ENCODE peak calls at places on chromosomes 7 and 10, in five cellular contexts. F is body of pancreas, P is Panc1, X is AG04450, B is adrenal gland. A is an unnamed sample. For H3K9me3, the result is how much of the 10 kb centered on the place peaks cover.

GRCh38 chr7:102089175-102090098 is 197.2 kb upstream of the SH2B2 start:
- DNase-seq in F (no peak), X (no peak), B (peak), P (no peak), A (no peak)

GRCh38 chr7:84091318-84091717 is 103.3 kb downstream of the SEMA3A start:
- DNase-seq in P (no peak), X (no peak), F (no peak), B (no peak), A (no peak)

GRCh38 chr10:104049497-104050250 is 36.0 kb downstream of the COL17A1 start:
- DNase-seq in P (no peak), B (no peak), X (no peak), F (no peak), A (no peak)

GRCh38 chr10:10782603-10783002 is 235.1 kb upstream of the CELF2 start:
- DNase-seq in B (no peak), F (no peak), P (no peak), X (no peak), A (no peak)

GRCh38 chr7:74059681-74060588 is 23.7 kb upstream of the LIMK1 start:
- DNase-seq in F (peak), P (no peak), B (no peak), X (no peak), A (no peak)

GRCh38 chr10:14781763-14782162 is 7.1 kb upstream of the FAM107B start:
- DNase-seq in F (no peak), P (no peak), X (no peak), B (no peak), A (no peak)

GRCh38 chr10:44955408-44956070 is 4.1 kb upstream of the RASSF4 start:
- DNase-seq in B (no peak), P (no peak), X (no peak), F (no peak), A (no peak)

GRCh38 chr10:98150544-98150943 is 16.1 kb downstream of the R3HCC1L start:
- DNase-seq in X (peak), P (no peak), B (no peak), F (no peak), A (no peak)

GRCh38 chr7:42407828-42408227 is 170.8 kb upstream of the GLI3 start:
- DNase-seq in B (no peak), P (no peak), F (no peak), X (no peak), A (no peak)

GRCh38 chr7:44244282-44244681 is 43.5 kb downstream of the YKT6 start:
- DNase-seq in B (no peak), P (no peak), F (no peak), X (no peak), A (peak)

GRCh38 chr7:35799846-35800717 is 775 bp upstream of the SEPTIN7 start:
- DNase-seq in P (no peak), F (peak), B (peak), X (peak), A (peak)

GRCh38 chr10:71347587-71348395 is 28.7 kb downstream of the SLC29A3 start:
- DNase-seq in F (no peak), B (no peak), P (no peak), X (no peak), A (no peak)

GRCh38 chr7:156892086-156892800 is 740 bp downstream of the LMBR1 start:
- DNase-seq in P (no peak), B (peak), F (peak), X (no peak), A (peak)

GRCh38 chr10:126014309-126014708 is 117.9 kb downstream of the FANK1 start:
- DNase-seq in B (no peak), P (no peak), F (no peak), X (peak), A (no peak)

GRCh38 chr10:86282664-86283465 is 83.7 kb downstream of the GRID1 start:
- DNase-seq in P (no peak), X (no peak), F (no peak), B (peak), A (no peak)

GRCh38 chr10:79270471-79271246 is 76.6 kb upstream of the PPIF start:
- DNase-seq in P (no peak), F (peak), X (no peak), B (peak), A (peak)

GRCh38 chr7:101200504-101200861 is 353 bp downstream of the MOGAT3 start:
- DNase-seq in X (no peak), F (no peak), B (no peak), P (no peak), A (no peak)

GRCh38 chr7:2019693-2020511 is 212.8 kb downstream of the MAD1L1 start:
- DNase-seq in P (no peak), X (peak), F (peak), B (peak), A (peak)

GRCh38 chr7:93725954-93726353 is 151.4 kb upstream of the CALCR start:
- DNase-seq in X (no peak), P (no peak), B (no peak), F (no peak), A (no peak)

GRCh38 chr10:133143200-133143533 is 16.9 kb upstream of the KNDC1 start:
- DNase-seq in P (no peak), F (no peak), B (no peak), X (no peak), A (no peak)

GRCh38 chr10:16713290-16713689 is 103.9 kb downstream of the RSU1 start:
- DNase-seq in F (no peak), B (no peak), X (no peak), P (no peak), A (no peak)

GRCh38 chr10:36181421-36181820 is 539.3 kb upstream of the FZD8 start:
- DNase-seq in B (no peak), P (no peak), X (no peak), F (no peak), A (no peak)
- H3K4me3 ChIP-seq in B (no peak), P (no peak), X (no peak), F (no peak), A (no peak)

GRCh38 chr10:91621483-91622113 is 11.3 kb downstream of the PPP1R3C start:
- DNase-seq in P (no peak), X (no peak), B (no peak), F (peak), A (no peak)

GRCh38 chr10:91626936-91627335 is 5.9 kb downstream of the PPP1R3C start:
- DNase-seq in X (no peak), B (no peak), F (no peak), P (no peak), A (no peak)

GRCh38 chr10:91624633-91625032 is 8.2 kb downstream of the PPP1R3C start:
- DNase-seq in B (no peak), X (no peak), P (no peak), F (no peak), A (no peak)

GRCh38 chr10:91627344-91628102 is 5.3 kb downstream of the PPP1R3C start:
- DNase-seq in B (no peak), X (no peak), P (no peak), F (no peak), A (no peak)

DNA sequence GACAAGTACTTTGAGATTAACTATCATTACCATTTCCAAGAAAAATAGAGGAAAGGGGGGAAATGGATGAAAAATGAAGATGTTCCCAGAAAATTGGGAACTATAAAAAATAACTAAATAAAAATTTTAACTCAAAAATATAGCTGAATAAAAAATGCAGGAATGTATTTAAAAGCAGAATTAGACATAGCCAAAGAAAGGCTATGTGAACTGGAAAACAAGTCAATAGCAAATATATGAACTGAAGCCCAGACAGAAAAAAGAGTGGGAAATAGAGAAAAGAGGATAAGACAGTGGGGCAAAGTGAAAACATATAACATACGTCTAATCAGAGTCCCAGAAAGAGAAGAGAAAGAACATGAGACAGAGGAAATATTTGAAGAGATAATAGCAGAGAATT is 10.3 kb downstream of the PPP1R3C start:
- DNase-seq in B (no peak), X (no peak), P (no peak), F (no peak), A (no peak)
- TF ChIP-seq CTCF in B (no peak), X (no peak), P (no peak), F (no peak), A (no peak)

DNA sequence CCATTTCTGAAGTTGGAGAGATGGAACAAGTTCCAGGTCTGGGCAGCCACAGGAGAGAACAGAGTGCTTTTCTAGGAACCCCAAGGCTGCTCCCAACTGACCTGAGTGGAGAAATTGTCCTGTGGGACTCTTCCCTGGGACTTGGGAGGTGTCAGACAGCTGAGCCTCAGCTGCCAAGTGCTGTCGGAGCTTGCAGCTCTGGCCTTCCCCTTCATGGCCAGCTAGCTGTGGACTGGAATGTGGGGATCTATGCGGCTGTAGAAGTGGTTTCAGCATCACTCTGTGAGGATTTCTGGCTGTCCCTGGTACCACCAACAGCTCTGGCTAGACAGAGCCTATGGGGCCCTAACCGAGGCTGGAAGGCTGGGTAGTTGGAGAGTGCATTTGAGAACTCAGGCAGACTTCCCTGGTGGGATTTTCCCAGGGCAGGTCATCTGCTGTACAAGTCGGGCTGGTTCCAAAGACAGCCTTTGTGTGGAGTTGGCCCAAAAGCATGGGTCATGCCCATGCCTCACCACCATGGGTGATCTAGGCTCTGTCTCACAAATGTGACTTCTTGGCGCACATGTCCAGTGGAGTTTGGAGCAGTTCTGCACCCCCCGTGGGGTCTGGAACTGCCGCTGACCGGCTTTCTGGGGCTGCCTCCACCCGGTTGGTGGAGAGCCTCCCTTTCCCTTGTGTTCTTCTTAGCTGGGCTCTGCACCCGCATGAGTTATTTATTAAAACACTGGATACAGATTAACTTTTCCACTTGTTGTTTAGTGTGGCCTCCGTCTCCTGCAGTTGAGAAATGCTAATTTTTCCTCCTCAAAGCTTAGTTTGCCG is 10.9 kb downstream of the SUFU start:
- DNase-seq in B (no peak), F (peak), P (no peak), X (no peak), A (no peak)
- H3K9me3 ChIP-seq in B (under half), F (under half), P (under half), X (under half), A (under half)

GRCh38 chr7:51315393-51316261 is 982 bp downstream of the COBL start:
- DNase-seq in X (no peak), F (peak), P (no peak), B (no peak), A (no peak)
- H3K4me3 ChIP-seq in X (no peak), F (peak), P (peak), B (no peak), A (no peak)

GRCh38 chr10:22105270-22105669 is 101.7 kb upstream of the DNAJC1 start:
- DNase-seq in P (no peak), B (no peak), X (no peak), F (no peak), A (no peak)

GRCh38 chr10:22103701-22104100 is 100.2 kb upstream of the DNAJC1 start:
- DNase-seq in X (no peak), P (no peak), B (no peak), F (no peak), A (no peak)
- TF ChIP-seq CTCF in X (peak), P (peak), B (no peak), F (peak), A (peak)

GRCh38 chr7:36937754-36938551 is 213.7 kb upstream of the AOAH start:
- DNase-seq in F (no peak), B (no peak), X (no peak), P (no peak), A (no peak)
- H3K9me3 ChIP-seq in F (under half), B (under half), X (under half), P (half or more), A (under half)

A was measured in BE2C.